ENCODE peak calls at places on chromosomes 13 and 19, in seven cellular contexts. J is A549, F is tibial nerve, K is NB4, Q is endothelial cell of umbilical vein, S is heart left ventricle, B is GM12878. N is an unnamed sample.

GRCh38 chr13:51397262-51397933 is 55.4 kb downstream of the INTS6 start:
- DNase-seq in J (no peak), F (peak; percentile 24), K (peak; percentile 9), Q (no peak), S (no peak), B (no peak), N (no peak)

GRCh38 chr13:25727250-25727649 is 324.6 kb downstream of the SHISA2 start:
- DNase-seq in J (no peak), F (no peak), K (no peak), Q (no peak), S (no peak), B (no peak), N (no peak)

GRCh38 chr19:46860846-46861690 is at the start of gene ARHGAP35:
- DNase-seq in J (peak; percentile 90), F (no peak), K (peak; percentile 68), Q (no peak), S (peak; percentile 87), B (no peak), N (no peak)

GRCh38 chr19:51887522-51888498 is at the start of gene ZNF577:
- DNase-seq in J (no peak), F (peak; percentile 75), K (peak; percentile 93), Q (peak; percentile 89), S (peak; percentile 94), B (no peak), N (no peak)

GRCh38 chr13:73870036-73870741 is 264.0 kb downstream of the KLF12 start:
- DNase-seq in J (no peak), F (no peak), K (no peak), Q (no peak), S (no peak), B (no peak), N (no peak)

GRCh38 chr13:51727634-51728274 is 76.2 kb downstream of the DHRS12 start:
- DNase-seq in J (no peak), F (no peak), K (peak; percentile 38), Q (no peak), S (no peak), B (no peak), N (no peak)

GRCh38 chr13:109743706-109744453 is 42.5 kb downstream of the IRS2 start:
- DNase-seq in J (peak; percentile 6), F (no peak), K (peak; percentile 89), Q (peak; percentile 69), S (no peak), B (no peak), N (no peak)

GRCh38 chr13:34223984-34224383 is 406.0 kb downstream of the RFC3 start:
- DNase-seq in J (peak; percentile 9), F (no peak), K (no peak), Q (no peak), S (no peak), B (no peak), N (peak; percentile 6)

GRCh38 chr13:49638416-49639072 is 10.2 kb downstream of the ARL11 start:
- DNase-seq in J (no peak), F (no peak), K (no peak), Q (no peak), S (no peak), B (no peak), N (no peak)

DNA sequence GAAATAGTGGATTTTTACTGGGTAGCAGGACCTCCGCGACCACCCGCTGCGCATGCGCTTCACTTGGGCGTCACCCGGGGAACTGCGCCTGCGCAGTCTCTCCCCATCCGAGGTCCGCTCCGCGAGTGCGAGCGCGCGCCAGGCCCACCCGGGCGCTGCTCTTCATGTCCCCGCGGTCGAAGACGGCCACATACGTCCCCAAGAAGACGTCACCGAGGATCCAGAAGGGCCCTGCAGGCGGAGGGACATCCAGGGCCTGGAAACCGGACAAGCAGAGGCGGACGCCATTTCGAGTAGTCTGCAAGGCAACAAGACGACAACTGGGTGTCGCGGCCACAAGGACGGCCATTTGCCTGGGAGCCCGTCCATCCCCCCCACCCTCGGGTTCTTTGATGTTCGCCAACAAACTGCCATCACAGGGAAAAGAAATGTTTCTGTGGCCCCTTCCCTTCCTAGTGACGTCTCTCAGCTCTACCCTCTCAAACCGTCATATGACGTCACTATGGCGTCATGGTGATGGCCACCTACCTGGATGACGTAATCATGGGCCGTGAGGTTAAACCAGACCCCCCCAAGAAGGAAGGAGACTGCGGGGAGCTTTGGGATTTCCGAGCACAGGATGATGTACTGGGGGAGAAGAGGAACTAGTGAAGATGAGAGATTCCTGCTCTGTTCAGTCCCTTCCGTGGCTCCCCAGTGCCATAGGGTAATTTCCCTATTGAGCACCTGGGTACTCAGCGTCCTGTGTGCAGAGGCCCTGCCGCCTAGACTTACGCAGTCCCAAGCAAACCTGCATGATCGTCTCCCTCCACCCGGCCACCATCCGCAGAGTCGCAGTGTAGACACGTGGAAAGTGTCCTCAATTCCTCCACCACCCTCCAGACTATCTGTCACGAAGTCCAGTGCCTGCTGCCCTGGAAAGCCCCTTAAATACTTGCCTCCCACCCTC is 6.7 kb downstream of the NAPSA start:
- DNase-seq in J (no peak), F (no peak), K (no peak), Q (peak; percentile 69), S (peak; percentile 70), B (peak; percentile 48), N (no peak)
- TF ChIP-seq POLR2A in J (no peak), F (peak; percentile 55), K (no peak), Q (peak; percentile 69), S (peak; percentile 55), B (peak; percentile 77), N (no peak)

GRCh38 chr19:16373989-16374388 is 49.4 kb downstream of the KLF2 start:
- DNase-seq in J (no peak), F (no peak), K (no peak), Q (no peak), S (no peak), B (no peak), N (no peak)
- TF ChIP-seq POLR2A in J (no peak), F (no peak), K (no peak), Q (no peak), S (no peak), B (no peak), N (no peak)

DNA sequence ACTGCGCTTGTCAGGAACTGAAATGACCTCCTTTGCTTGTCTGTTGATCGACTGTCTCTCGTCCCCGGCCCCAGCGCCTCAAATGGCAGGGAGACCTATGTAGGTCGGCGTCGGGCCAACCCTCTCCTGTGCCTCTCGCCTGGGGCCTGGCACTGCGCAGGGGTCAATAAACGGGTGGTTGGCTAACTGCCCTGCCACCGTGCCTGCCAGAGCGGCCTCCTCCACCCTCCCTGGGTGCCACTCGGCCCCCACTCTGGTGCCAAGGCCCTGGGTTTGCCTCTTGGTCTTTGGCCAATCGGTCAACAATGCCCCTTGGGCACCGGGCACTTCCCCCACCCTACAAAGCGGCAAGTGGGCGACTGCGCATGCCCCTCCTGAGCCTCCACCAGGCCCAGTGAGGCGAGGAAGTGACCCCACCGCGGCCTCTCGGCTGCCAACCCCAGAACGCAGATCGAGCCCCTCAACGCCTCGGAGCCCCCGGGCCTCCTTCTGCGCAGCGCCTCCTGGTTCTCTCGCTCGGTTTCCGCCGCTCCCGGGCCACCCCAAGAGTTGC is 1.1 kb downstream of the KEAP1 start:
- DNase-seq in J (peak; percentile 65), F (peak; percentile 55), K (peak; percentile 86), Q (peak; percentile 77), S (peak; percentile 76), B (no peak), N (peak; percentile 33)
- TF ChIP-seq POLR2A in J (no peak), F (no peak), K (peak; percentile 64), Q (no peak), S (no peak), B (no peak), N (no peak)

DNA sequence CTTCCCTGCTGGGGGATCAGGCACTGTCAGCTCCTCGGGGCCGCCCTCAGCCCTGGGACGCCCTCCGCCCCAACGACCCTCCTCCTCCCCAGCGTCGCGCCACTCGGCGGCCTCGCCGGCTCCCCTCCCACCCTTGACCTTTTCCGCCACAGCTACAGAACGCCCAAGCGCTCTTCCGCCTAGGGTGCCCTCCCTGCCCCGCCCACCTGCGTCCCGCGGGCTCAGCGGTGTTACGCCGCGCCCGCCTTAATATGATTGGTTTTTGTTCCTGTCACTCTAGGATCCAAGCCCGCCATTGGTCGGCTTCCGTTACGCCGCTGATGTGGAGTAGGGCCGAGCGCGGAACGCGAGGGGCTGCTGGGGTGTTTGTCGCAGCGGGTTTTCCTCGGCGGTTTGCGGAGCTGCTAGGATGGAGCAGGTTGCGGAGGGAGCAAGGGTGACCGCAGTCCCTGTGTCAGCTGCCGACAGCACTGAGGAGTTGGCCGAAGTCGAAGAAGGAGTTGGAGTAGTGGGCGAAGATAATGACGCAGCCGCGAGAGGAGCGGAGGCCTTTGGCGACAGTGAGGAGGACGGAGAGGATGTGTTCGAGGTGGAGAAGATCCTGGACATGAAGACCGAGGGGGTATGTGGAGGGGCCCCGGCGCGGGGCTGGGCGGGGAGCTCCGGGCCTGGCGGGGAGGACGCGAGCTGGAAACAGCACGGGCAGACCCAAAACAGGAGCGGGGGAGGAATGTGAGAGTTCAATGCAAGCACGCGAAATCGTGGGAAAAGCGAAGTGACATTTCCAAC is at the start of gene MPHOSPH8:
- DNase-seq in J (peak; percentile 80), F (peak; percentile 91), K (peak; percentile 98), Q (peak; percentile 96), S (peak; percentile 96), B (peak; percentile 84), N (peak; percentile 88)
- TF ChIP-seq POLR2A in J (peak; percentile 45), F (peak; percentile 95), K (peak; percentile 82), Q (no peak), S (peak; percentile 78), B (peak; percentile 91), N (peak; percentile 53)

N was measured in HepG2.